ENCODE peak calls at places on chromosomes 2 and 18, in seven cellular contexts. H is right lobe of liver; Z is cardiac fibroblast; D is CD8-positive, alpha-beta memory T cell; S is AG10803; R is mucosa of descending colon; P is uterus. I is an unnamed sample.

GRCh38 chr2:191145769-191146471 is 4.9 kb downstream of the STAT4 start:
- DNase-seq in R (no peak), S (no peak), D (no peak), P (no peak), H (no peak), Z (no peak), I (no peak)

GRCh38 chr2:228507870-228508269 is 326.4 kb upstream of the SPHKAP start:
- DNase-seq in Z (peak), S (peak), D (no peak), R (no peak), P (no peak), H (no peak), I (no peak)

GRCh38 chr2:201004370-201004769 is 40.9 kb upstream of the ORC2 start:
- DNase-seq in S (no peak), Z (no peak), D (no peak), H (no peak), R (no peak), P (no peak), I (no peak)

GRCh38 chr18:49059028-49059670 is 108.4 kb upstream of the SMAD7 start:
- DNase-seq in H (no peak), S (no peak), R (no peak), Z (no peak), P (no peak), D (no peak), I (no peak)

GRCh38 chr2:188884552-188884951 is 89.6 kb upstream of the COL3A1 start:
- DNase-seq in P (no peak), Z (peak), R (no peak), S (no peak), D (no peak), H (no peak), I (no peak)

GRCh38 chr2:181203916-181204315 is 223.5 kb downstream of the UBE2E3 start:
- DNase-seq in Z (peak), P (no peak), R (no peak), H (no peak), S (peak), D (no peak), I (no peak)

GRCh38 chr2:5373200-5373599 is 319.0 kb upstream of the SOX11 start:
- DNase-seq in P (no peak), H (no peak), S (no peak), Z (no peak), D (no peak), R (no peak), I (no peak)

GRCh38 chr2:129747500-129748125 is 231.9 kb upstream of the RAB6C start:
- DNase-seq in D (no peak), S (no peak), P (no peak), R (no peak), H (no peak), Z (no peak), I (no peak)

GRCh38 chr18:23231340-23232021 is 96.2 kb downstream of the CABLES1 start:
- DNase-seq in P (peak), H (peak), D (peak), R (no peak), S (peak), Z (peak), I (peak)

GRCh38 chr2:55887906-55888625 is 35.5 kb downstream of the EFEMP1 start:
- DNase-seq in R (no peak), D (no peak), S (peak), P (no peak), H (no peak), Z (peak), I (no peak)

GRCh38 chr2:171244466-171244969 is 83.8 kb upstream of the TLK1 start:
- DNase-seq in Z (peak), R (no peak), P (no peak), D (no peak), S (peak), H (no peak), I (no peak)

GRCh38 chr2:88281302-88282217 is 111.4 kb downstream of the THNSL2 start:
- DNase-seq in D (no peak), Z (no peak), H (no peak), P (no peak), S (no peak), R (no peak), I (no peak)

GRCh38 chr18:3117493-3118192 is 102.1 kb downstream of the MYOM1 start:
- DNase-seq in D (no peak), S (peak), Z (no peak), H (no peak), P (no peak), R (no peak), I (no peak)

GRCh38 chr2:173400760-173401159 is 46.1 kb downstream of the CDCA7 start:
- DNase-seq in R (no peak), Z (no peak), S (no peak), H (no peak), D (no peak), P (no peak), I (no peak)

GRCh38 chr18:35283923-35284794 is 5.9 kb downstream of the ZSCAN30 start:
- DNase-seq in R (no peak), P (no peak), D (no peak), H (no peak), S (no peak), Z (no peak), I (no peak)

GRCh38 chr2:218264773-218265601 is 4.2 kb downstream of the GPBAR1 start:
- DNase-seq in S (no peak), P (no peak), H (no peak), Z (no peak), D (no peak), R (peak), I (no peak)

GRCh38 chr2:233462826-233463470 is 103.6 kb downstream of the USP40 start:
- DNase-seq in R (no peak), Z (no peak), H (peak), P (no peak), D (no peak), S (no peak), I (peak)

GRCh38 chr2:64543006-64543697 is 19.0 kb downstream of the AFTPH start:
- DNase-seq in S (peak), P (no peak), D (no peak), H (no peak), Z (no peak), R (no peak), I (no peak)

GRCh38 chr2:15307526-15307925 is 253.6 kb downstream of the NBAS start:
- DNase-seq in D (no peak), P (no peak), S (peak), R (no peak), H (no peak), Z (peak), I (no peak)

GRCh38 chr18:48037481-48038271 is 107.2 kb upstream of the SMAD2 start:
- DNase-seq in H (no peak), P (peak), S (no peak), Z (peak), R (no peak), D (no peak), I (no peak)

GRCh38 chr2:47072018-47072691 is 83.0 kb downstream of the STPG4 start:
- DNase-seq in P (peak), R (peak), H (peak), D (no peak), Z (peak), S (peak), I (peak)

GRCh38 chr2:64230540-64230939 is 86.3 kb upstream of the PELI1 start:
- DNase-seq in H (no peak), P (no peak), S (no peak), Z (no peak), R (no peak), D (no peak), I (no peak)

GRCh38 chr2:58812766-58813344 is 571.7 kb upstream of the FANCL start:
- DNase-seq in H (no peak), R (no peak), Z (no peak), D (no peak), S (no peak), P (no peak), I (no peak)

GRCh38 chr2:132950986-132951385 is 281.0 kb upstream of the LYPD1 start:
- DNase-seq in H (no peak), R (no peak), Z (no peak), P (no peak), S (no peak), D (no peak), I (no peak)

GRCh38 chr2:219739061-219739460 is 111.6 kb downstream of the SLC4A3 start:
- DNase-seq in P (no peak), D (no peak), S (peak), H (no peak), Z (no peak), R (no peak), I (no peak)

GRCh38 chr18:54202851-54203250 is 21.6 kb downstream of the MBD2 start:
- DNase-seq in Z (no peak), P (no peak), R (no peak), H (no peak), S (no peak), D (no peak), I (no peak)

GRCh38 chr18:29147944-29148343 is 971.0 kb upstream of the CDH2 start:
- DNase-seq in R (no peak), P (no peak), S (peak), D (no peak), Z (peak), H (no peak), I (no peak)

GRCh38 chr2:156182132-156182531 is 150.4 kb downstream of the NR4A2 start:
- DNase-seq in H (no peak), Z (no peak), S (no peak), P (no peak), R (no peak), D (no peak), I (no peak)

GRCh38 chr2:68643011-68643873 is at the start of gene PROKR1:
- DNase-seq in P (no peak), H (peak), R (peak), S (peak), D (no peak), Z (peak), I (peak)

GRCh38 chr2:192162392-192163042 is 32.2 kb downstream of the TMEFF2 start:
- DNase-seq in R (no peak), S (peak), Z (peak), P (peak), H (peak), D (peak), I (no peak)

GRCh38 chr2:158714420-158714819 is 80.7 kb upstream of the DAPL1 start:
- DNase-seq in S (no peak), Z (no peak), H (no peak), P (no peak), D (no peak), R (no peak), I (no peak)

GRCh38 chr2:8803658-8804379 is 33.6 kb downstream of the KIDINS220 start:
- DNase-seq in Z (peak), H (peak), R (peak), D (no peak), S (peak), P (no peak), I (no peak)

GRCh38 chr2:207975910-207976309 is 49.4 kb downstream of the PLEKHM3 start:
- DNase-seq in D (no peak), S (no peak), R (no peak), H (no peak), P (no peak), Z (no peak), I (no peak)

GRCh38 chr2:893311-893710 is 57.3 kb upstream of the SNTG2 start:
- DNase-seq in Z (no peak), D (no peak), P (no peak), S (peak), H (no peak), R (peak), I (no peak)

GRCh38 chr18:9177047-9177446 is 40.5 kb downstream of the ANKRD12 start:
- DNase-seq in H (no peak), D (no peak), P (no peak), S (no peak), Z (no peak), R (no peak), I (no peak)

GRCh38 chr2:242012956-242013764 is 143.6 kb downstream of the RTP5 start:
- DNase-seq in S (no peak), R (no peak), H (no peak), D (no peak), Z (no peak), P (peak), I (peak)

GRCh38 chr18:32378705-32379104 is 92.0 kb downstream of the GAREM1 start:
- DNase-seq in D (no peak), S (no peak), R (no peak), P (no peak), Z (peak), H (peak), I (no peak)

DNA sequence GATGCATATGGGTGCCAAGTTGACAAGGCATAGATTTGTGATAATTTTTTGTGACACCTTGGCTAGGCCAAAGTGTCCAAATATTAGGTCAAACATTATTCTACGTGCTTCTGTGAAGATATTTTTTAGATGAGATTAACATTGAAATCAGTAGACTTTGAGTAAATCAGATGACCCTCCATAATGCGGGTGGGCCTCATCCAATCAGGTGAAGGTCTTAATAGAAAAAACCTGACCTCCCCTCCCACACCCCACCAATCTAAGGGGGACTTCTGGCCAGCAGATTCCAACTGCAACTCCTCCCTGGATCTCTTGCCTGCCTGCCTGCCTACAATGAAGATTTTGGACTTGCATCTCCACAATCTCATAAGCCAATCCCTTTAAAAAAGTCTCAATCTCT is 118.8 kb upstream of the LMAN1 start:
- DNase-seq in P (no peak), R (no peak), S (no peak), D (no peak), Z (no peak), H (no peak), I (no peak)
- H3K4me3 ChIP-seq in P (no peak), R (no peak), S (no peak), D (no peak), Z (no peak), H (no peak), I (no peak)

GRCh38 chr2:102106133-102106556 is 36.4 kb upstream of the IL1R1 start:
- DNase-seq in P (no peak), Z (peak), S (peak), H (no peak), D (no peak), R (no peak), I (no peak)

GRCh38 chr2:102103284-102103683 is 39.3 kb upstream of the IL1R1 start:
- DNase-seq in D (no peak), P (no peak), H (no peak), R (no peak), S (no peak), Z (no peak), I (no peak)

GRCh38 chr2:102101844-102102635 is 40.5 kb upstream of the IL1R1 start:
- DNase-seq in Z (peak), R (no peak), P (no peak), H (peak), D (no peak), S (no peak), I (no peak)

GRCh38 chr2:102101097-102101843 is 41.3 kb upstream of the IL1R1 start:
- DNase-seq in D (no peak), R (no peak), P (no peak), H (no peak), Z (no peak), S (no peak), I (no peak)

GRCh38 chr2:102103992-102104871 is 38.3 kb upstream of the IL1R1 start:
- DNase-seq in Z (peak), R (peak), D (no peak), H (peak), S (peak), P (peak), I (peak)
- H3K4me3 ChIP-seq in Z (peak), R (no peak), D (peak), H (peak), S (peak), P (peak), I (peak)

GRCh38 chr2:85276571-85277121 is 51.1 kb downstream of the TGOLN2 start:
- DNase-seq in R (no peak), P (no peak), S (peak), Z (no peak), D (no peak), H (no peak), I (no peak)
- H3K4me3 ChIP-seq in R (no peak), P (no peak), S (peak), Z (no peak), D (no peak), H (no peak), I (no peak)

GRCh38 chr2:85287721-85288120 is 40.1 kb downstream of the TGOLN2 start:
- DNase-seq in R (no peak), H (no peak), P (no peak), Z (no peak), S (no peak), D (no peak), I (no peak)

GRCh38 chr2:85291425-85292023 is 36.3 kb downstream of the TGOLN2 start:
- DNase-seq in D (no peak), P (no peak), R (no peak), S (no peak), H (no peak), Z (no peak), I (no peak)

GRCh38 chr2:85283641-85284040 is 44.1 kb downstream of the TGOLN2 start:
- DNase-seq in D (no peak), H (no peak), P (no peak), S (no peak), Z (no peak), R (no peak), I (no peak)

GRCh38 chr2:85286913-85287312 is 40.9 kb downstream of the TGOLN2 start:
- DNase-seq in P (no peak), R (no peak), Z (no peak), H (no peak), D (no peak), S (no peak), I (peak)

DNA sequence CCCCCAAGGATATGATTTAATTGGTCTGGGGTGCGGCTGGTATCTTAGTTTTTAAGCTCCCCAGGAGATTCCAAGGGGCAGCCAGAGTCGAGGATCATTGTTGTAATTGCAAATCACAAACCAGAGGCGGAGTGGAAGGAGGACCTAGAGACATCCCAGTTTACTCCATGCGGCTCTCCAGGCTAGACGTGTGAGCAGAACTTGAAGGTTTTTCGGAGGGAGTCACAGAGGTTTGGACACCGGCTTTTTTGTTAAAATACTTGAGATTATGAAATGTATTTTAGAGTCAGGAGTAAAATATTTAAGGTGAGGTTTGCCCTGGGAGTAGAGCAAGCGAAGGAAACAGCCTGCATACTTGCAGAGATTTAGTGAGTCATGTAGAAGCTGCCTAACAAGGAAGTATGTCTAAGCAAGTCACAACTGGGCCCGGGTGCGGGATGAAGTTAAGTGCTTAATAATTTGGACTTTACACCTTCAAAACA is 39.5 kb downstream of the TGOLN2 start:
- DNase-seq in Z (peak), D (no peak), R (peak), S (peak), P (no peak), H (no peak), I (no peak)
- H3K4me3 ChIP-seq in Z (no peak), D (no peak), R (no peak), S (no peak), P (no peak), H (no peak), I (no peak)

DNA sequence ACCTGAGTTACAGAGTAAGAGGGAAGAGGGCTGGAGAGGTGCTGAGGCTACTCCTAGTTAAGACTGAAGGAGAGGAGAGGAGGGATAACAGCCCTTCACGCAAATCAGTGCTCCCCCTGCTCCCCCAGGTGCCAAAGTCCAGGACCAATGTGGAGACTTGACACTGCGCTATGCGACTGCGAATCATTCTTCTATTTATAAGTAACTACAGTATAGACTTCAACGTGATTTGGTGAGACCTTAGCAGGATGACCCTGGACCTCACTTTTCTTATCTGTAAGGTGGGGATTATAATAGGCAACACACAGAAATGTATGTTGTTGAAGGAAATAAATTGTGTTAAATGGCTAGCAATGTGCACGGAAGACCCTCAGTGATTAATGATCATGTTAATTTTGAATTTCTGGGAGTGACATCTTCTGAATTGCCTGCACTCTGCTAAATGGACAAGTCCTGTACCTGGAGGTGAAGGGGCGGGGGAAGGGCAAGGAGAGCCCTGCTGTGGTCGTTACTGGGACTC is 11.0 kb downstream of the EN1 start:
- DNase-seq in Z (no peak), S (no peak), P (no peak), D (no peak), H (no peak), R (no peak), I (no peak)
- H3K4me3 ChIP-seq in Z (no peak), S (peak), P (no peak), D (no peak), H (no peak), R (no peak), I (no peak)

I was measured in aorta.